ENCODE peak calls at places on chromosomes 1 and 21, in four cellular contexts. L, T, Y and Z are unnamed samples.

GRCh38 chr1:162861101-162861500 is at the start of gene CCDC190:
- DNase-seq in L (no peak), Y (no peak), T (no peak), Z (no peak)

GRCh38 chr1:96722161-96722908 is 751 bp downstream of the PTBP2 start:
- DNase-seq in Y (no peak), T (no peak), L (peak), Z (no peak)

GRCh38 chr21:27132270-27132669 is 165.4 kb upstream of the ADAMTS5 start:
- DNase-seq in L (no peak), T (no peak), Y (no peak), Z (no peak)

GRCh38 chr1:61852693-61853060 is 110.4 kb downstream of the PATJ start:
- DNase-seq in L (no peak), Y (no peak), T (no peak), Z (no peak)

GRCh38 chr1:207004931-207005830 is 27.4 kb downstream of the C1orf116 start:
- DNase-seq in Y (no peak), T (no peak), L (peak), Z (peak)

GRCh38 chr1:230071316-230071715 is 4.3 kb downstream of the GALNT2 start:
- DNase-seq in T (no peak), Y (no peak), L (no peak), Z (no peak)

GRCh38 chr1:219276029-219276738 is 102.5 kb downstream of the LYPLAL1 start:
- DNase-seq in L (no peak), T (no peak), Y (no peak), Z (no peak)

GRCh38 chr1:67632811-67633478 is 52.1 kb upstream of the GADD45A start:
- DNase-seq in L (peak), Y (no peak), T (no peak), Z (no peak)

GRCh38 chr21:20258542-20258941 is 739.7 kb upstream of the NCAM2 start:
- DNase-seq in Y (no peak), L (no peak), T (no peak), Z (no peak)

GRCh38 chr1:150615346-150616201 is 13.8 kb downstream of the ENSA start:
- DNase-seq in L (no peak), Y (no peak), T (no peak), Z (no peak)

GRCh38 chr1:1573843-1574720 is 581 bp downstream of the SSU72 start:
- DNase-seq in Y (no peak), L (peak), T (no peak), Z (no peak)

GRCh38 chr1:154863702-154864174 is 6.3 kb downstream of the KCNN3 start:
- DNase-seq in L (no peak), T (no peak), Y (no peak), Z (no peak)
- TF ChIP-seq CTCF in L (peak), T (peak), Y (peak), Z (peak)

GRCh38 chr21:41508415-41509205 is 652 bp upstream of the TMPRSS2 start:
- DNase-seq in Y (no peak), L (peak), T (no peak), Z (no peak)
- H3K4me3 ChIP-seq in Y (no peak), L (peak), T (peak), Z (peak)

DNA sequence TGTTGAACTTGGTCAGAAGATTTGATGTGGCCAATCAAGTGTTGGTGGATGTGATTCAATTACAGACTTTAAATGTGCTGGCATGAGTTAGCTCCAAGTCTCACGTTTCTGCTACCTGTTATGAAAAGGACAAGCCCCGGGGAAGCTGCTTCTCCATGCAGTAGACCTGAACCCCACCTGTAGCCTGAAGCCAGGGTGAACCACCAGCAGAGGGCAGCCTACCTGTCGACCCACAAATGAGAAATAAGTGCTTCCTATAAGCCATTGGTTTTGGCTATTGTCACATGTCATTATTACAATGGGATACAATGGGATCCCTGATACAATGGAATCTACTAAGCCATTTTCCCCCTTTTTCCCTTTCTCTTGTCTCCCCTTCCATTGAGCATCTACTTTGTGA is 230.2 kb downstream of the PRDM2 start:
- DNase-seq in T (no peak), Y (no peak), L (peak), Z (no peak)
- TF ChIP-seq CTCF in T (peak), Y (no peak), L (peak), Z (peak)

DNA sequence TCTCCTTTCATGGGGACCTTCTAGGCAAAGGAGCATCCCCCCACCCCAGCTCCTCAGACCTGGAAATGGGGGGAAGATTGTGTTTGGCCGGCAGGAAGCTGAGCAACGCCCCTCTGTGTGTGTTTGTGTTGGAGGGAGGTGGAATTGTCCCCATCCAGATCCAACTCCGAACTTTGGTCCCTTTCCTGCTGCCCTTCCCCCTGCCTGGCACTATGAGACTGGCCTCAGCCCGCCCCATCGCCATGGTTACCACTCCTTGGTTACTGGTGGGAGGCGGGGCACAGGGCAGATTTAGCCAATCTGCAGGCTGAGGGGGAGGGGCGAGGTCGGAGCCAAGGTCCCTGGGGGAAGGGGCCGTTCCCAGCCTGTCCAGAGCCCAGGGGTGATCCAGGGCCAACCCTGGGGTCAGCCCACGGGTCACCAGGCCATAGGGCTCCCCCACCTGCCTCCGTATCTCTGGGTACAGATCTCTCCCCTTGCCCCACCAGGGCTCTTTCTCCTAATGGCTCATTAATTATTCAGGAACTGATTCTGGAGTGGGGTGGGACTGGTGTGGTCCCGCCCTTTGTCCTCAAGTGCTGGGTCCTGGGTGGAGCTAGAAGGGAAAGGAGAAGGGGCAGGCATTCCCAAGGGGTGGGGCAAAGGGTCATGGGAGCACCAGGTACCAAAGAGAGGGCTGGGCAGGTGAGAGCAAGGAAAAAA is 15.2 kb downstream of the PTPRF start:
- DNase-seq in L (peak), T (no peak), Y (no peak), Z (peak)
- H3K4me3 ChIP-seq in L (no peak), T (no peak), Y (no peak), Z (peak)

DNA sequence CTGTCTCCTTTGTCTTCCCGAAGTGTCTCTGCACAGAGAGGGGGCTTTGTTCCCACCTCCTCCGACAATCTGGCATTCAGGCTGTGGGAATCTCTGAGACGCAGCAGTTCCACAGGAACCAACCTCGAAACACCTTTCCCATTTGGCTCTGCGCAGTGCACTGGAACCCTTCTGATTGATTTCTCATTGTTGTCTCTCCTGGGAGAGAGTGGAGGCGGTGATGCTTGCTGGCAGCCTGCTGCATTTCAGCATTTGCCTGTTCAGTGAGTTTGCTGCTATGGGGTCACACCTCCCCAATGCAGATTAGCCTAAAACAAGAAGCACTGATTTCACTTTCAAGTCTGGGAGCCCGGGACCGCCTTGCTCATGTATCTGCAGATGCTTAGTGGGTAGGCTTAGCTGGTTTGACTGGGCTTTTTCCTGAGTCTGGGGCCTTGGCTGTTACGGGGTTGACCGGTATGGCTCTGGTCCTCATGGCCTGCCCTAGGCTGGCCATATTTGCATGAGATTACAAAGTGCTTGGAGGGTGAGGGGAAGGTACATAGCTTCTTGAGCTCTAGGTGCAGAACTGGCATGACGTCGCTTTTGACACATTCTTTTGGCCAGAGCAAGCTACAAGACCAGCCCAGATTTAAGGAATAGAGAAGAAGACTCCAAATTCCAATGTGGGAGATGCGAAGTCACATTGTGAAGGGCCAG is 695.3 kb downstream of the PTPRU start:
- DNase-seq in T (no peak), Y (no peak), L (no peak), Z (no peak)
- TF ChIP-seq CTCF in T (no peak), Y (no peak), L (no peak), Z (no peak)

DNA sequence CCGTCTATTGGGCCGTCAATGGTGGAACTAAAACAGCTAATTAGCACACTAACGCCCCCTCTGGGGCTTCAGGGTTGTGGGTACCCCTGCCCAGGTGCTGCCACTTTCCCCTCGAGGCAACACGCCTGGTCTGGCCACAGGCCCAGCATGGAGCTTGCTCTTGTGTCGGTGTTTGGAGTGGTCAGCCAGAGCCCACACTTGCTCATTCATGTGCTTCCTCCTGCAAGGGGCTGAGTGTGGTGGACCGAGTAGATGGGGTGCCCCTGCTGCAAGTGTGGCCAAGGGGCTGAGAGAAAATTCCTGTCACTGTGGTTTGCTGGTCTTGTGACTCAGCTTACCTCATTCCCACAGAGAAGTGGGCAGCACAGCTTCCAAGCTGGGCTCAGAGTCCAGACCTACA is 25.7 kb downstream of the HTR6 start:
- DNase-seq in T (no peak), Y (no peak), L (no peak), Z (no peak)
- H3K4me3 ChIP-seq in T (no peak), Y (no peak), L (no peak), Z (no peak)

GRCh38 chr1:222457084-222457483 is 90.8 kb downstream of the HHIPL2 start:
- DNase-seq in T (no peak), L (no peak), Y (no peak), Z (no peak)

GRCh38 chr1:222454782-222455181 is 93.1 kb downstream of the HHIPL2 start:
- DNase-seq in Y (peak), L (no peak), T (no peak), Z (no peak)

GRCh38 chr1:222455188-222455879 is 92.6 kb downstream of the HHIPL2 start:
- DNase-seq in L (peak), Y (peak), T (peak), Z (peak)

GRCh38 chr1:222454196-222454595 is 93.7 kb downstream of the HHIPL2 start:
- DNase-seq in T (no peak), L (no peak), Y (no peak), Z (no peak)

DNA sequence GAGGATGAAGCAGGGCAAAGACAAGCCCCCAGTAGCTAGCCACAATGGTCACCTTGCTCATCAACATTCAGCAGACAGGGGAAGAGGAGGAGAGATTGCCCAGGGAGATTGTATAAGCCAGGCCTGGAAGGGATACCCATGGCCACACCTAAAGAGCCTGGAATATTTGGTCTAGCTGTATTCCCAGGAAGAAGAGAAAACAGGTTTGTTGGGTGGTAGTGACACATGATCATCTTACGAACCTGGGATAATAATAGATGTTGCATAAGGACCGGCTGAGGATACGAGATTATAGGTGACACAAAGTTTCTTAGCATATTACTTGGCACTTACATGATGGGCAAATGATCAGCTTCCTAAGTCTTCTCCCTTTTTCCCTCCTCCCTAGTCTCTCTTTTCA is 95.9 kb downstream of the HHIPL2 start:
- DNase-seq in T (no peak), L (no peak), Y (no peak), Z (no peak)
- TF ChIP-seq CTCF in T (no peak), L (no peak), Y (no peak), Z (no peak)

GRCh38 chr1:202586018-202586821 is 124.0 kb downstream of the SYT2 start:
- DNase-seq in L (peak), Y (no peak), T (no peak), Z (no peak)
- H3K4me3 ChIP-seq in L (no peak), Y (no peak), T (no peak), Z (no peak)